ENCODE peak calls at places on chromosomes 16 and 17, in eight cellular contexts. T is NCI-H510A; S is psoas muscle; P is AG10803; U is cardiac fibroblast; A is body of pancreas; Z is hippocampal formation; K is stimulated activated CD4-positive, alpha-beta T cell treated with anti-CD3 and anti-CD28 coated beads, Interleukin-12 subunit alpha, Interleukin-12 subunit beta, amount 100 ng/mL, for 4 hours. J is an unnamed sample.

GRCh38 chr16:53666816-53667415 is 36.7 kb downstream of the RPGRIP1L start:
- DNase-seq in T (no peak), S (no peak), P (peak), U (no peak), A (no peak), Z (no peak), K (no peak), J (no peak)

GRCh38 chr17:27520571-27521185 is 64.4 kb downstream of the KSR1 start:
- DNase-seq in T (no peak), S (no peak), P (no peak), U (no peak), A (no peak), Z (peak), K (no peak), J (no peak)

GRCh38 chr17:14307560-14308024 is 6.7 kb downstream of the HS3ST3B1 start:
- DNase-seq in T (no peak), S (no peak), P (peak), U (no peak), A (no peak), Z (no peak), K (no peak), J (no peak)

GRCh38 chr16:85970016-85970711 is 71.2 kb downstream of the IRF8 start:
- DNase-seq in T (no peak), S (no peak), P (no peak), U (no peak), A (no peak), Z (no peak), K (no peak), J (no peak)

GRCh38 chr17:31900877-31901276 is 631 bp downstream of the UTP6 start:
- DNase-seq in T (no peak), S (no peak), P (peak), U (peak), A (no peak), Z (no peak), K (no peak), J (no peak)

GRCh38 chr16:54923055-54923473 is 7.6 kb upstream of the IRX5 start:
- DNase-seq in T (no peak), S (no peak), P (no peak), U (no peak), A (no peak), Z (no peak), K (no peak), J (no peak)

GRCh38 chr17:40518401-40519088 is 17.1 kb upstream of the TNS4 start:
- DNase-seq in T (no peak), S (no peak), P (no peak), U (no peak), A (no peak), Z (no peak), K (no peak), J (no peak)

GRCh38 chr17:59370580-59371299 is 39.3 kb downstream of the YPEL2 start:
- DNase-seq in T (no peak), S (peak), P (no peak), U (no peak), A (peak), Z (peak), K (no peak), J (peak)

GRCh38 chr17:70110443-70110880 is 35.4 kb downstream of the KCNJ16 start:
- DNase-seq in T (no peak), S (no peak), P (peak), U (peak), A (no peak), Z (no peak), K (no peak), J (peak)

GRCh38 chr16:65120811-65121721 is 797 bp downstream of the CDH11 start:
- DNase-seq in T (no peak), S (no peak), P (no peak), U (no peak), A (no peak), Z (no peak), K (no peak), J (peak)

GRCh38 chr16:87560428-87561199 is 41.7 kb upstream of the JPH3 start:
- DNase-seq in T (no peak), S (no peak), P (peak), U (peak), A (peak), Z (no peak), K (no peak), J (no peak)

GRCh38 chr16:57305159-57305811 is 20.8 kb upstream of the PLLP start:
- DNase-seq in T (no peak), S (peak), P (no peak), U (no peak), A (no peak), Z (no peak), K (no peak), J (no peak)

GRCh38 chr16:27450836-27451341 is 48.9 kb downstream of the IL21R start:
- DNase-seq in T (no peak), S (no peak), P (no peak), U (peak), A (no peak), Z (no peak), K (no peak), J (no peak)

GRCh38 chr17:41917192-41917591 is 1.6 kb downstream of the ACLY start:
- DNase-seq in T (no peak), S (no peak), P (peak), U (peak), A (peak), Z (no peak), K (no peak), J (peak)

GRCh38 chr17:71412803-71413202 is 708.0 kb upstream of the SOX9 start:
- DNase-seq in T (no peak), S (no peak), P (peak), U (peak), A (no peak), Z (no peak), K (no peak), J (no peak)

GRCh38 chr17:1009411-1010085 is 12.6 kb downstream of the TIMM22 start:
- DNase-seq in T (no peak), S (no peak), P (no peak), U (no peak), A (no peak), Z (no peak), K (no peak), J (no peak)